ENCODE peak calls at places on chromosomes 3 and 15, in nine cellular contexts. T is upper lobe of right lung, Z is A549, U is fibroblast of lung, V is GM12865, L is cardiac fibroblast, Y is AG04449, P is esophagus squamous epithelium, B is NT2/D1. G is an unnamed sample.

GRCh38 chr3:43348852-43349574 is 62.7 kb downstream of the SNRK start:
- DNase-seq in T (no peak), Z (no peak), U (no peak), V (no peak), L (no peak), Y (no peak), P (no peak), B (no peak), G (no peak)

GRCh38 chr15:89690276-89691218 is at the start of the genes PEX11A and WDR93:
- DNase-seq in T (peak), Z (peak), U (peak), V (peak), L (peak), Y (no peak), P (peak), B (peak), G (peak)

GRCh38 chr3:45968706-45969105 is 25.4 kb downstream of the CXCR6 start:
- DNase-seq in T (no peak), Z (no peak), U (peak), V (no peak), L (peak), Y (no peak), P (no peak), B (peak), G (no peak)

GRCh38 chr3:51311055-51311454 is 74.0 kb upstream of the MANF start:
- DNase-seq in T (no peak), Z (peak), U (peak), V (peak), L (peak), Y (peak), P (no peak), B (no peak), G (no peak)

GRCh38 chr3:166283856-166284255 is 446.6 kb upstream of the BCHE start:
- DNase-seq in T (no peak), Z (peak), U (peak), V (no peak), L (peak), Y (peak), P (no peak), B (no peak), G (no peak)

GRCh38 chr3:150203273-150203672 is 204.8 kb upstream of the TSC22D2 start:
- DNase-seq in T (no peak), Z (no peak), U (peak), V (peak), L (no peak), Y (no peak), P (no peak), B (no peak), G (no peak)

GRCh38 chr15:65249641-65250040 is 37.0 kb downstream of the PARP16 start:
- DNase-seq in T (no peak), Z (no peak), U (no peak), V (peak), L (no peak), Y (no peak), P (no peak), B (no peak), G (peak)

GRCh38 chr15:69573815-69574472 is 121.3 kb downstream of the RPLP1 start:
- DNase-seq in T (no peak), Z (no peak), U (peak), V (peak), L (peak), Y (peak), P (no peak), B (no peak), G (peak)

GRCh38 chr3:167736264-167736787 is 805 bp downstream of the SERPINI1 start:
- DNase-seq in T (no peak), Z (no peak), U (no peak), V (no peak), L (no peak), Y (no peak), P (no peak), B (no peak), G (no peak)

GRCh38 chr3:55476515-55476914 is 10.6 kb downstream of the WNT5A start:
- DNase-seq in T (no peak), Z (no peak), U (peak), V (no peak), L (peak), Y (no peak), P (no peak), B (no peak), G (no peak)

GRCh38 chr15:76426941-76427340 is 90.4 kb downstream of the ISL2 start:
- DNase-seq in T (no peak), Z (no peak), U (no peak), V (peak), L (no peak), Y (no peak), P (no peak), B (no peak), G (no peak)

GRCh38 chr3:119145500-119146167 is at the start of gene TEX55:
- DNase-seq in T (peak), Z (peak), U (peak), V (peak), L (peak), Y (no peak), P (no peak), B (peak), G (no peak)

GRCh38 chr15:101647251-101647650 is 4.9 kb downstream of the TM2D3 start:
- DNase-seq in T (no peak), Z (peak), U (no peak), V (no peak), L (no peak), Y (no peak), P (no peak), B (no peak), G (no peak)

GRCh38 chr3:54510506-54510905 is 388.2 kb downstream of the CACNA2D3 start:
- DNase-seq in T (no peak), Z (no peak), U (no peak), V (no peak), L (no peak), Y (no peak), P (no peak), B (no peak), G (no peak)

GRCh38 chr15:69125236-69125635 is 35.2 kb upstream of the GLCE start:
- DNase-seq in T (no peak), Z (no peak), U (no peak), V (no peak), L (peak), Y (no peak), P (no peak), B (no peak), G (no peak)

GRCh38 chr3:110420158-110420641 is 651.4 kb upstream of the NECTIN3 start:
- DNase-seq in T (no peak), Z (peak), U (peak), V (no peak), L (peak), Y (peak), P (no peak), B (no peak), G (no peak)

GRCh38 chr3:150497956-150498355 is 48.3 kb downstream of the SERP1 start:
- DNase-seq in T (no peak), Z (peak), U (peak), V (no peak), L (peak), Y (peak), P (no peak), B (no peak), G (no peak)

DNA sequence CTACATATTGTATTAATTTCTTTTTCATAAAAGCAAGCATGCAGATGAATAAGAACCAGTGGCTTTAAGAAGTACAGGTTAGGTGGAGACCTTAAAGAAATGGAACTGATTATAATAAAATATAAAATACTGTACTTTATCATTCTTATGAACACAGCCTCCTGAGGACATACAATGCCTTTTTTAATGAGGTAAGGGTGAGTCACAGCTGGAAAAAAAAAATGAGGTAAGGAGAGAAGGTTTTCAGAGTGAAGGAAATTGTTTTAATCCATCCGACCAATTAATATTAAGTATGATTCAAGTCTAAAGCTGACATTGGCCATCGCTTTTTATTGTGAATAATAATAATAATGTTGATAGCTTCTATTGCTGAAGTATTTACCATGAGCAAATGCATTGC is 170.3 kb upstream of the SOX2 start:
- DNase-seq in T (no peak), Z (no peak), U (peak), V (no peak), L (no peak), Y (no peak), P (no peak), B (no peak), G (no peak)
- H3K4me3 ChIP-seq in T (no peak), Z (no peak), U (no peak), V (no peak), L (no peak), Y (no peak), P (no peak), B (no peak), G (no peak)

DNA sequence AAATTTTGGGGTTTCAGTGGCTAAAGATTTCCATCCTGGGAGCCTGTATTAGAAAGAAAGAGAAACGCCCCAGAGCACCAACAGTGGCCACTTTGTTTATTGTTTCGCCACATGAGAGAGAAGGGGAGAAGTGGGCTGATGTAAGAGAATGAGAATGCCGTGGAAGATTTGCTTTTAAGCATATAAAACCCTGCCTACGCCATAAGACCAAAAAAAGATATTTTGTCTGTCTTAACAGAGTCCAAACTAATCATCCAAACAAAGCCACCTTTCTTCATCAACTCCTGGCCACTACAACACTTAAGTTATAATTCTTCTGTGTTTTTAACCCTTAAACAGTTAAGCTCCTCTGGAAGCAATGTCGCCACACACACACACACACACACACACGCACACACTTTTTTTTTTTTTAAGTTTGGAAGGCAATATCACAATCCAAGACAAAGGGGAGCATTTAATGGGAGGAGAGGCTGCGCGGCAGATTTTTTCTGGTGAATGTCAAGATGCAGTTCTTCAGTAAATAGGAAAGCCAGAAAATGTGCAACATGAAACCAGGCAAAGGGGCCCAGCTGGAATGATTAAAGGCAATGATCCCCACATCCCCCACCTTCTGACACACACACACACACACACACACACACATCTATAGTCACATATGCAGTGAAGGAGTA is 19.3 kb downstream of the EID1 start:
- DNase-seq in T (no peak), Z (no peak), U (peak), V (no peak), L (peak), Y (no peak), P (no peak), B (no peak), G (no peak)
- H3K4me3 ChIP-seq in T (no peak), Z (no peak), U (peak), V (no peak), L (peak), Y (peak), P (no peak), B (no peak), G (no peak)

GRCh38 chr15:73231661-73232443 is 136.9 kb downstream of the HCN4 start:
- DNase-seq in T (no peak), Z (no peak), U (peak), V (no peak), L (no peak), Y (no peak), P (no peak), B (no peak), G (no peak)

GRCh38 chr15:73226064-73226463 is 142.7 kb downstream of the HCN4 start:
- DNase-seq in T (no peak), Z (no peak), U (no peak), V (no peak), L (peak), Y (no peak), P (no peak), B (no peak), G (no peak)

GRCh38 chr15:73227433-73228056 is 141.2 kb downstream of the HCN4 start:
- DNase-seq in T (no peak), Z (no peak), U (no peak), V (no peak), L (no peak), Y (no peak), P (no peak), B (no peak), G (no peak)

GRCh38 chr15:73225358-73226015 is 143.3 kb downstream of the HCN4 start:
- DNase-seq in T (no peak), Z (peak), U (no peak), V (no peak), L (no peak), Y (no peak), P (no peak), B (no peak), G (no peak)

DNA sequence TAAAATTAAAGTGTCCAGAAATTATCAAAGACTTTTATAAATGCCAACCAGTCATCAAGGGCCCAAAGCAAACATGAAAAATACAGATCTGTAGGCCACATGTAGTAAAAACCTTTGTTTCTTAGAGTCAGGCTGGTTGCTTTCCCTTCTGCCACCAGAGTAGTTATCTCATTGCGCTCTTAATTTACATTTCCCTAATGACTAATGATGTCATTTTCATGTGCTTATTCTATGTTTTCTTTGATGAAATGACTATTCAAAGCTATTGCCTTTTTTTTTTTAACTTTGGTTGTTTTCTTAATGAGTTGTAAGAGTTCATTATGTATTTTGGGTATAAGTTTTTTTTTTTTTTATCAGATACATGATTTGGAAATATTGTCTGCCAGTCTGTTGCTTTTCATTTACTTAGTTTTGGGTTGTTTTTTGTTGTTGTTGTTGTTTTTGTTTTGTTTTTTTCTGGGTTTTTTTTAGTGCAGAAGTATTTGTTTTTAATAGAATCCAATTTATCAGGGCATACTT is 140.6 kb downstream of the HCN4 start:
- DNase-seq in T (no peak), Z (no peak), U (no peak), V (no peak), L (no peak), Y (no peak), P (no peak), B (no peak), G (no peak)
- H3K4me3 ChIP-seq in T (no peak), Z (no peak), U (no peak), V (no peak), L (no peak), Y (no peak), P (no peak), B (no peak), G (no peak)

DNA sequence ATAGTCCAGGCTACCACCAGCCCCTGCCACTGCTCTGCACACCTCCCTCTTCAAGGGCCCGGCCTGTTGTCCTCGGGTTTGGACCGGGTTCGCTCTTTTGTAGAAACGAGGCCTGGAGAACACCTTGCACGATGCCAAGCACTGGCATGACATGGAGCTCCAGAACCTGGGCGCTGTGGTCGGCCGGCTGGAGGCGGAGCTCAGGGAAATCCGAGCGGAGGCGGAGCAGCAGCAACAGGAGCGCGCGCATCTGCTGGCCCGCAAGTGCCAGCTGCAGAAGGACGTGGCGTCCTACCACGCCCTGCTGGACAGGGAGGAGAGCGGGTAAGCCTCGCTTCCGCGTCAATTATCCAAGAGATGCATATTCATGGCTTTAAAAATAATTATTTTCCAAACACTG is 72.4 kb downstream of the BFSP2 start:
- DNase-seq in T (no peak), Z (peak), U (peak), V (no peak), L (peak), Y (no peak), P (no peak), B (no peak), G (no peak)
- H3K4me3 ChIP-seq in T (no peak), Z (no peak), U (no peak), V (no peak), L (no peak), Y (no peak), P (no peak), B (no peak), G (no peak)

GRCh38 chr15:83283813-83284562 is 476 bp downstream of the BNC1 start:
- DNase-seq in T (no peak), Z (no peak), U (peak), V (no peak), L (no peak), Y (no peak), P (no peak), B (no peak), G (no peak)
- H3K4me3 ChIP-seq in T (peak), Z (peak), U (peak), V (no peak), L (peak), Y (peak), P (peak), B (peak), G (no peak)

DNA sequence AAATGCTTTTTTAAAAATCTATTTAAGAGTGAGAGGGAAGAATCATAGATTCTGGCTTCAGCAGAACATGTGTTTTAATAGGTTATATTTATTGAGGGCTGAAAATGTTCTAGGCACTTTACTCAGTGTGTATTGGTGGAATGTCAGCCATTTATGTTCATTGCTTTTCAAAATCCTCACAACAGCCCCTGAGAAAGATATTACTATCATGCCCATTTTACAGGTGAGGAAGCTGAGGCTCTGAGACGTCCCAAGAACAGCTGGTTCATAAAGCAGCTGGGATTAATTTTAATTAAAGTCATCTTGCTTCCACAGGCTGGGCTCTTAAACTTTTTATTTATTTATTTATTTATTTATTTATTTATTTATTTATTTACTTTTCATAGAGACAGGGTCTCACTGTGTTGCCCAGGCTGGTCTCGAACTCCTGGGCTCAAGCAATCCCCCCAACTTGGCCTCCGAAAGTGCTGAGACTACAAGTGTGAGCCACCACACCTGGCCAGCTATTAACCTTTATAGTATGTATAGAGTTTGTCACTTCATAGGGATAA is 364.6 kb downstream of the SHQ1 start:
- DNase-seq in T (no peak), Z (no peak), U (no peak), V (no peak), L (no peak), Y (no peak), P (no peak), B (no peak), G (no peak)
- H3K4me3 ChIP-seq in T (peak), Z (no peak), U (no peak), V (no peak), L (no peak), Y (no peak), P (no peak), B (no peak), G (no peak)

DNA sequence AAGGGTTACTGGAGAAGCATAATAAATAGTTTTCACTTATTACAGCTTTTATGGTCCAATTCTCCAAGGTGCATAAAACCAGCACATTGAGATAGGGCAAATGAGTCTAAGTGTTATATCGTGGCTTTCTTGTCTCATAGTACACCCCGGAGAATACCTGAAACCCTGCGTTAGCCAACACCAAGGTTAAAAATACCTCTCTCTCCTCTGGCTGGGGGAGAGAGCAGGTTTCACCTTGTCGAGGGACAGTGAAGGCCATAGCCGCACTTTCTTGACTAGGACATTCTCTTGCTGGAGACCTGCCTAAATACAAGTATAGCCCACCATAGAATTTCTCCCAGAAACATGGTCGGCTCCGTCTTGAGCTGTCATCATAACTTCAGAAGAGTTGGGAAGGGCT is 51.4 kb upstream of the ATOSA start:
- DNase-seq in T (no peak), Z (no peak), U (no peak), V (no peak), L (no peak), Y (no peak), P (no peak), B (no peak), G (no peak)
- H3K4me3 ChIP-seq in T (no peak), Z (no peak), U (no peak), V (no peak), L (no peak), Y (no peak), P (no peak), B (no peak), G (no peak)